ENCODE peak calls at places on chromosomes 3 and 15, in six cellular contexts. E is activated naive CD4-positive, alpha-beta T cell treated with anti-CD3 and anti-CD28 coated beads for 36 hours; T is AG08396; X is COR-L47; I is breast epithelium; D is uterus. F is an unnamed sample.

GRCh38 chr15:81914734-81915234 is 131.0 kb downstream of the MEX3B start:
- DNase-seq in I (no peak), E (no peak), T (no peak), X (peak), D (no peak), F (no peak)

GRCh38 chr3:140859592-140860336 is 81.9 kb upstream of the SLC25A36 start:
- DNase-seq in D (no peak), T (no peak), I (no peak), E (no peak), X (peak), F (no peak)

GRCh38 chr3:120147072-120147871 is 53.0 kb upstream of the GSK3B start:
- DNase-seq in X (peak), T (no peak), I (peak), D (no peak), E (peak), F (no peak)

GRCh38 chr3:43707998-43708397 is 17.3 kb downstream of the ABHD5 start:
- DNase-seq in X (no peak), I (no peak), T (peak), D (no peak), E (no peak), F (no peak)

GRCh38 chr3:54541369-54541768 is 386.5 kb downstream of the LRTM1 start:
- DNase-seq in X (no peak), D (no peak), I (no peak), T (no peak), E (no peak), F (no peak)

GRCh38 chr3:105448338-105448982 is 81.8 kb downstream of the ALCAM start:
- DNase-seq in I (no peak), T (peak), X (no peak), D (no peak), E (no peak), F (no peak)

GRCh38 chr3:133937756-133938601 is 42.3 kb upstream of the RAB6B start:
- DNase-seq in X (no peak), D (no peak), T (peak), I (peak), E (no peak), F (no peak)

GRCh38 chr3:167653750-167654149 is at the start of gene WDR49:
- DNase-seq in E (no peak), D (no peak), T (no peak), X (peak), I (no peak), F (peak)

GRCh38 chr3:140250945-140251344 is 316.0 kb downstream of the CLSTN2 start:
- DNase-seq in D (no peak), T (no peak), I (no peak), E (no peak), X (no peak), F (no peak)

GRCh38 chr15:32819406-32819930 is 101.7 kb downstream of the GREM1 start:
- DNase-seq in I (no peak), D (no peak), E (no peak), T (no peak), X (no peak), F (no peak)

GRCh38 chr15:101179341-101180153 is 72.3 kb downstream of the CHSY1 start:
- DNase-seq in E (no peak), D (no peak), I (peak), T (peak), X (no peak), F (no peak)

GRCh38 chr3:54557538-54558419 is 370.1 kb downstream of the LRTM1 start:
- DNase-seq in D (no peak), I (peak), E (no peak), X (no peak), T (no peak), F (no peak)

GRCh38 chr3:179716811-179717210 is 64.0 kb downstream of the USP13 start:
- DNase-seq in E (no peak), I (no peak), X (no peak), T (peak), D (no peak), F (no peak)

GRCh38 chr3:43870110-43870509 is 179.4 kb downstream of the ABHD5 start:
- DNase-seq in I (no peak), X (no peak), E (no peak), D (no peak), T (peak), F (no peak)

GRCh38 chr3:38126121-38126892 is 10.6 kb downstream of the ACAA1 start:
- DNase-seq in I (no peak), X (no peak), E (no peak), T (no peak), D (no peak), F (no peak)

GRCh38 chr3:187943677-187944390 is 198.6 kb upstream of the BCL6 start:
- DNase-seq in X (no peak), T (no peak), E (no peak), I (no peak), D (no peak), F (no peak)

GRCh38 chr3:87307805-87308204 is 31.4 kb upstream of the POU1F1 start:
- DNase-seq in T (no peak), D (no peak), I (no peak), E (no peak), X (no peak), F (no peak)

GRCh38 chr15:78316211-78317077 is 17.0 kb upstream of the SKIC8 start:
- DNase-seq in X (no peak), D (no peak), T (no peak), E (no peak), I (no peak), F (no peak)

GRCh38 chr3:187902041-187902471 is 156.8 kb upstream of the BCL6 start:
- DNase-seq in I (no peak), T (no peak), D (no peak), E (no peak), X (no peak), F (no peak)

GRCh38 chr3:25423780-25424179 is 4.3 kb upstream of the RARB start:
- DNase-seq in D (no peak), E (no peak), X (no peak), T (peak), I (no peak), F (no peak)

GRCh38 chr15:63430766-63431451 is 49.3 kb upstream of the CA12 start:
- DNase-seq in T (no peak), I (no peak), X (no peak), E (no peak), D (no peak), F (no peak)

GRCh38 chr3:194984624-194985023 is 286.3 kb downstream of the XXYLT1 start:
- DNase-seq in T (no peak), D (no peak), X (no peak), I (peak), E (no peak), F (no peak)

F was measured in iPS DF 19.7.